ENCODE peak calls at places on chromosome 19, in seven cellular contexts. F is nephron progenitor cell; K is heart left ventricle; M is stimulated activated CD4-positive, alpha-beta T cell treated with anti-CD3 and anti-CD28 coated beads, TNF-alpha, amount 100 ng/mL, for 48 hours; W is amniotic epithelial cell; A is SJSA1; Y is T-helper 1 cell. O is an unnamed sample.

GRCh38 chr19:49261602-49262001 is 63.4 kb downstream of the SLC6A16 start:
- DNase-seq in Y (no peak), M (no peak), F (no peak), K (no peak), W (no peak), A (no peak), O (no peak)

GRCh38 chr19:49425922-49426592 is 869 bp downstream of the GFY start:
- DNase-seq in W (no peak), M (no peak), K (no peak), F (peak), A (no peak), Y (no peak), O (no peak)

GRCh38 chr19:15476334-15476733 is 3.0 kb downstream of the PGLYRP2 start:
- DNase-seq in M (no peak), A (no peak), W (no peak), F (no peak), Y (no peak), K (no peak), O (no peak)

GRCh38 chr19:7267792-7268736 is 26.1 kb downstream of the INSR start:
- DNase-seq in F (no peak), M (no peak), W (peak), Y (no peak), K (no peak), A (no peak), O (no peak)

GRCh38 chr19:2111425-2111824 is 14.7 kb downstream of the IZUMO4 start:
- DNase-seq in A (no peak), K (no peak), Y (no peak), W (no peak), M (no peak), F (no peak), O (no peak)

GRCh38 chr19:47226426-47227346 is 4.3 kb downstream of the BBC3 start:
- DNase-seq in F (no peak), Y (peak), M (no peak), W (peak), A (peak), K (peak), O (no peak)

GRCh38 chr19:3276341-3276799 is 51.9 kb downstream of the CELF5 start:
- DNase-seq in M (peak), K (no peak), F (peak), A (no peak), W (no peak), Y (peak), O (no peak)

GRCh38 chr19:39327990-39328705 is 7.5 kb upstream of the LRFN1 start:
- DNase-seq in A (peak), K (peak), Y (peak), F (peak), M (peak), W (peak), O (peak)

GRCh38 chr19:15404097-15404779 is 14.6 kb downstream of the AKAP8L start:
- DNase-seq in K (no peak), A (no peak), M (no peak), F (no peak), W (no peak), Y (no peak), O (no peak)

GRCh38 chr19:7224205-7224833 is 69.9 kb downstream of the INSR start:
- DNase-seq in A (no peak), K (no peak), W (no peak), F (no peak), M (no peak), Y (no peak), O (peak)

GRCh38 chr19:32627714-32628253 is 46.8 kb downstream of the PDCD5 start:
- DNase-seq in A (no peak), Y (no peak), K (no peak), M (no peak), F (no peak), W (no peak), O (no peak)

GRCh38 chr19:566403-566802 is 6.0 kb upstream of the BSG start:
- DNase-seq in A (no peak), F (no peak), M (no peak), W (peak), K (peak), Y (no peak), O (no peak)

GRCh38 chr19:45179063-45179847 is 671 bp downstream of the BLOC1S3 start:
- DNase-seq in Y (no peak), A (no peak), F (peak), W (no peak), K (peak), M (no peak), O (no peak)

GRCh38 chr19:18500376-18500775 is 21.5 kb downstream of the ELL start:
- DNase-seq in A (no peak), K (no peak), Y (no peak), M (no peak), F (no peak), W (no peak), O (no peak)

GRCh38 chr19:47661571-47661970 is 51.7 kb upstream of the EHD2 start:
- DNase-seq in A (no peak), Y (no peak), F (no peak), K (no peak), W (no peak), M (no peak), O (no peak)

GRCh38 chr19:32866564-32867265 is 2.9 kb downstream of the SLC7A9 start:
- DNase-seq in Y (no peak), M (no peak), K (no peak), F (no peak), A (no peak), W (no peak), O (no peak)

GRCh38 chr19:33373701-33374405 is at the start of gene CEBPG:
- DNase-seq in W (peak), A (peak), Y (peak), F (peak), M (no peak), K (peak), O (no peak)

GRCh38 chr19:16030964-16031871 is 45.1 kb upstream of the TPM4 start:
- DNase-seq in Y (no peak), A (no peak), W (no peak), K (no peak), M (no peak), F (no peak), O (no peak)

GRCh38 chr19:33284756-33285155 is 17.6 kb downstream of the CEBPA start:
- DNase-seq in W (no peak), A (no peak), F (no peak), K (no peak), Y (no peak), M (no peak), O (no peak)

GRCh38 chr19:964761-965694 is 19.1 kb upstream of the WDR18 start:
- DNase-seq in Y (no peak), F (no peak), W (peak), K (no peak), M (no peak), A (no peak), O (no peak)

GRCh38 chr19:11422163-11423068 is 3.3 kb upstream of the RGL3 start:
- DNase-seq in W (peak), F (peak), M (peak), K (peak), A (peak), Y (peak), O (peak)

GRCh38 chr19:41637484-41637883 is 10.6 kb upstream of the CEACAM4 start:
- DNase-seq in A (no peak), M (no peak), F (no peak), W (no peak), Y (no peak), K (no peak), O (no peak)

GRCh38 chr19:35059006-35059798 is 17.7 kb downstream of the HPN start:
- DNase-seq in A (no peak), K (no peak), W (no peak), F (no peak), M (no peak), Y (no peak), O (no peak)

GRCh38 chr19:33193864-33194362 is at the start of gene LRP3:
- DNase-seq in Y (no peak), W (no peak), A (no peak), M (no peak), F (peak), K (peak), O (no peak)